ENCODE peak calls at places on chromosomes 6 and 20, in five cellular contexts. R, Q, G, E and P are unnamed samples.
A peak's percentile ranks its signal among the peaks of the same experiment; 100 is the strongest.

GRCh38 chr6:706161-706560 is 13.2 kb upstream of the EXOC2 start:
- DNase-seq in R (no peak), Q (no peak), G (no peak), E (peak; percentile 11), P (no peak)

GRCh38 chr20:48012401-48012974 is 227.2 kb upstream of the SULF2 start:
- DNase-seq in R (no peak), Q (peak; percentile 45), G (no peak), E (peak; percentile 78), P (peak; percentile 59)

GRCh38 chr6:111852704-111853103 is 20.5 kb downstream of the FYN start:
- DNase-seq in R (no peak), Q (peak; percentile 34), G (no peak), E (peak; percentile 74), P (peak; percentile 80)

GRCh38 chr6:90263653-90264052 is 33.0 kb downstream of the BACH2 start:
- DNase-seq in R (no peak), Q (peak; percentile 92), G (no peak), E (no peak), P (no peak)

GRCh38 chr20:25300496-25301170 is 52.7 kb downstream of the PYGB start:
- DNase-seq in R (no peak), Q (peak; percentile 42), G (no peak), E (peak; percentile 24), P (peak; percentile 6)

GRCh38 chr20:62122659-62123449 is 579 bp downstream of the LSM14B start:
- DNase-seq in R (peak; percentile 64), Q (no peak), G (peak; percentile 86), E (peak; percentile 69), P (peak; percentile 69)

GRCh38 chr6:99612551-99613397 is 6.1 kb downstream of the PRDM13 start:
- DNase-seq in R (no peak), Q (no peak), G (peak; percentile 46), E (no peak), P (no peak)

GRCh38 chr6:11772109-11772830 is 6.3 kb downstream of the ADTRP start:
- DNase-seq in R (no peak), Q (peak; percentile 98), G (no peak), E (peak; percentile 98), P (peak; percentile 96)

GRCh38 chr6:145699462-145699861 is 35.9 kb downstream of the EPM2A start:
- DNase-seq in R (no peak), Q (peak; percentile 82), G (no peak), E (peak; percentile 72), P (peak; percentile 38)

GRCh38 chr20:9156529-9157280 is 87.8 kb downstream of the PLCB4 start:
- DNase-seq in R (no peak), Q (peak; percentile 76), G (no peak), E (no peak), P (peak; percentile 19)

GRCh38 chr6:142372348-142372747 is 70.5 kb downstream of the ADGRG6 start:
- DNase-seq in R (no peak), Q (peak; percentile 79), G (no peak), E (no peak), P (no peak)

GRCh38 chr6:87670707-87671106 is 31.3 kb downstream of the AKIRIN2 start:
- DNase-seq in R (no peak), Q (no peak), G (no peak), E (no peak), P (no peak)

GRCh38 chr6:135182993-135183531 is 2.0 kb downstream of the MYB start:
- DNase-seq in R (peak; percentile 87), Q (no peak), G (peak; percentile 79), E (peak; percentile 9), P (peak; percentile 5)

GRCh38 chr6:38489951-38490350 is 149.8 kb downstream of the BTBD9 start:
- DNase-seq in R (no peak), Q (peak; percentile 85), G (no peak), E (peak; percentile 69), P (peak; percentile 73)

GRCh38 chr20:31717478-31717946 is 5.2 kb downstream of the BCL2L1 start:
- DNase-seq in R (no peak), Q (no peak), G (no peak), E (no peak), P (no peak)

GRCh38 chr20:31719644-31720485 is 2.8 kb downstream of the BCL2L1 start:
- DNase-seq in R (peak; percentile 42), Q (no peak), G (peak; percentile 66), E (no peak), P (peak; percentile 22)

GRCh38 chr20:31720486-31721407 is 1.9 kb downstream of the BCL2L1 start:
- DNase-seq in R (peak; percentile 60), Q (no peak), G (peak; percentile 32), E (no peak), P (peak; percentile 32)

GRCh38 chr20:31716818-31717477 is 5.7 kb downstream of the BCL2L1 start:
- DNase-seq in R (no peak), Q (no peak), G (no peak), E (no peak), P (no peak)

DNA sequence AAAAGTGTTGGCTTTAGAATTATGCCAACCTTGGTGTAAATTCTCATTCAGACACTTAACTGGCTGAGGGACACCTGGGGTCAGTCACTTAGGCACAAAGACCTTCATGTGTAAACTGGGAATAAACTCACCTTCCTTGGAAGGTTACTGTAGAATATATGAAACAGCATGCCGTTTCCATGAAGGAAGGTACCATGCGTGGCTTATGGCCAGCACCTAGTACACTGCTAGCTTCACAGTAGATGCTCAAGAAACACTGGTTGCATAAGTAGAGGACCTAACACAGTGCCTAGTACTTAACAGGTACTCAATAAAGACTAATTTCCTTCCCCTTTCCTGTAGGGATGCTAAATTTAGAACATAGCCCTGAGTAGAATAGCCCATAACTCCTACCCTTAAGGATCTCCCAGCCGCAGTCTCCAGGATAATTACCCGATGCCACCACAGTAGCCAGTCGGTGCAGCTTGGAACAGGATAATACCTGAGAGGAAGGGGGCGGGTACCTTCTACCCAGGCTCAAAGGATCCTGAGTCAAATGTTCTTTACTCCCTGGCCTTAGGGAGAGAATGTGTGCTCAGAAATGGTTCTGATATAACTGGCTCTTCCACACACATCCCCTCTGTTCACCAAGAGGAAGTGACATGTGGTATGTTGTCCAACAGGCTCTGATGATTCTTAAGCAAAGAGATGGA is 3.6 kb downstream of the BCL2L1 start:
- DNase-seq in R (peak; percentile 44), Q (no peak), G (no peak), E (no peak), P (no peak)
- H3K4me3 ChIP-seq in R (no peak overlapping the region), Q (no peak overlapping the region), G (no peak overlapping the region), E (peak overlapping the region; percentile 86), P (peak overlapping the region; percentile 83)

GRCh38 chr6:43093361-43094289 is 17.5 kb downstream of the PTK7 start:
- DNase-seq in R (peak; percentile 29), Q (peak; percentile 57), G (peak; percentile 31), E (peak; percentile 90), P (peak; percentile 70)

GRCh38 chr6:43097098-43097489 is 21.0 kb downstream of the PTK7 start:
- DNase-seq in R (no peak), Q (no peak), G (peak; percentile 38), E (no peak), P (no peak)

GRCh38 chr6:43097502-43097901 is 21.4 kb downstream of the PTK7 start:
- DNase-seq in R (no peak), Q (no peak), G (peak; percentile 7), E (no peak), P (no peak)

GRCh38 chr6:43096451-43097097 is 20.5 kb downstream of the PTK7 start:
- DNase-seq in R (peak; percentile 33), Q (peak; percentile 81), G (peak; percentile 62), E (peak; percentile 83), P (peak; percentile 95)

DNA sequence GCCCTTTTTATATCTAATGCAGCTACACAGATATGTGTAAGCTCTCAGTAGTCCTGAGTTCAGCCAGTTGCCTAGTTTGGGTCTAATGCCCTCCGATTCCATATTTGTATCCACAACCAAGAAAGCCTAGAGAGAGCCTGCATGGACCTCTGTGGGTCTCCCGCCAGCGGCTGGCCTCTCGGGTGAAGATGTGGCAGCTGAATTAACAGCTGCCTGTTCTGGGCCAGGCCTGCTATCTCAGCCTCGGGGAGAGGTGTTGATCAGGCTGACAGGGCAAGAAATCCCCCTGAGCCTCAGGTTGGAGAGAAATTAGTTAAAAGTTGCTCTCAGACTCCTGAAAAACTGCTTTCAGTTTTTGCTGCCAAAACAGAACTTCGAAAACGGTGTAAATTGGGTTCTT is 19.8 kb downstream of the PTK7 start:
- DNase-seq in R (no peak), Q (no peak), G (peak; percentile 29), E (no peak), P (no peak)
- H3K4me3 ChIP-seq in R (no peak overlapping the region), Q (no peak overlapping the region), G (no peak overlapping the region), E (no peak overlapping the region), P (peak overlapping the region; percentile 39)

GRCh38 chr6:117482240-117483003 is at the start of gene DCBLD1:
- DNase-seq in R (peak; percentile 86), Q (peak; percentile 70), G (peak; percentile 91), E (peak; percentile 96), P (peak; percentile 92)

GRCh38 chr6:117480651-117481050 is 1.8 kb upstream of the DCBLD1 start:
- DNase-seq in R (no peak), Q (no peak), G (no peak), E (no peak), P (no peak)

GRCh38 chr6:117483004-117483644 is 650 bp downstream of the DCBLD1 start:
- DNase-seq in R (peak; percentile 67), Q (peak; percentile 31), G (peak; percentile 76), E (peak; percentile 87), P (peak; percentile 88)

GRCh38 chr6:117481926-117482239 is 591 bp upstream of the DCBLD1 start:
- DNase-seq in R (no peak), Q (no peak), G (no peak), E (no peak), P (no peak)

DNA sequence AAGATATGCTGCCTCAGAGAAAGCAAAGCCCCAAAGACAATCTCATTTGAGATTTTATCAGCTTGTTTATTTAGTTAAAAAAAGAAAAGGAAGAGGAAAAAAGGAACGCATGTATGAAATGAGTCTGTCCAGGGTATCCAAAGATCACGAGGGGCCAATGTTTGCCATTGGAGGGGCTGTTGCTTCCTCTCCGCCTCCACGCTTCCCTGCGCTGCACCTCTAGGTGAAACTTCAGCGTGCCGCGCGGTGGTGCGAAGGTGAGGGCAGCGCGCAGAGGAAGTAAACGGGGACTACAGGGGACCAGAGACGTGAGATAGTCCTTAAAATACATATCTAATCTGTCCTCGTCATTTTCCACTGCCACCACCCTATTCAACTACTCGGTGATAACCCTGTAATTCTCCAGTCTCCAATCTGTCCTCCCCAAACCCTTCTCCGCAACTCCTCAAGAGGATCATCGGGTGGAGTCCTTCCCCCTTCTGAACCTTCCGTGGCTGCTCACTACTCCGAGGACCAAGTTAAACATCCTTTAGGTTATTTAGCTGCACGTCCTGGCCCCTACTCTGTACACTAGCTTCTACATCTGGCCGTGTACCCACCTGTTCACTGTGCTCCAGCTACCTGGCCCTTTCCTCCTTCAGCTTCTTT is 1.1 kb upstream of the DCBLD1 start:
- DNase-seq in R (peak; percentile 51), Q (no peak), G (peak; percentile 41), E (no peak), P (no peak)
- H3K4me3 ChIP-seq in R (peak overlapping the region; percentile 67), Q (no peak overlapping the region), G (no peak overlapping the region), E (peak overlapping the region; percentile 77), P (no peak overlapping the region)

DNA sequence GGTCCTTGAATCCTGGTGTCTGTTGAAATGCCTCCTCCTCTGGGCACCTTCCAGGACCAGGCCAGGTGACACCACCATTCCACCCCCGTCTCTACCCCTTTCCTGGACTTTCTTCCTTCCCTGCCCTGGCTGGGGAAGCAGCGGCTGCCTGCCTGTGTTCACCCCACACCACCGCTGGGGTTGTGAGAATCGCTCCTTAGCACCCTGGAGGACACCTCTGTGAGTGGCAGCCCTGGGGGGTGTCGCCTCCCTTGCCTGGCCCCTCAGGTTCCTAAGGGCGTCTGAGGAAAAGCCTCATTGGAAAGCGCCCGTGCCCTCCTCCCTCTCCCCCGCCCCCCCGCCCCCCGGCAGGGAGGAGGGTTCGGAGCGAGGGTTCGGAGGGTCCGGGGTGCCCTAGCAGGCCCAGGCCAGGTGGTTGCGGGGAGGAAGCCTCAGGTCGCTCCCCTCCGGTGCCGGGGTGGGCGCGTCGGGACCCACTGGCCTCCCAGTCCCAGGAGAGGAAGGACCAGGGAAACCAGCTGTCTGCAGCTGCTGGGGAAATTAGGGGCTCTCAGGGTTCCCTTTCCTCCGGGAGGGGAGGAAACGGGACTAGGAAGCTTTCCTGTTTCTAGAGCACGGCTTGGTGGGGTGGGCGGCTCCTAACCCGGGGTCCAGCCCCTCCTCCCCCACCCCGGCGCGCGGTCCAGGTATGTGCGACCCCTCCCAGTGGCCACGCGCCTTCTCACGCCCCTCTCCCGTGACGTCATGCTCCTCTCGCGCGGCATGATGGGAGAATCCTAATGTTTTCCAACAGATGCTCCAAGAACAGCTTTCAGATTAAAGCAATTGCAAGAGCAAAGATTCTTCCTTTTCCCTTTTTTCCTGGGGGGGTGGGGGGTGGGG is at the start of gene PHACTR3:
- DNase-seq in R (no peak), Q (no peak), G (peak; percentile 85), E (no peak), P (no peak)
- H3K4me3 ChIP-seq in R (peak within 1 kb of the TSS; percentile 13), Q (no peak within 1 kb of the TSS), G (peak within 1 kb of the TSS; percentile 2), E (no peak within 1 kb of the TSS), P (no peak within 1 kb of the TSS)